ENCODE peak calls at places on chromosomes 12 and 14, in nine cellular contexts. F, R, D, H, Q, U, N, E and Z are unnamed samples.

GRCh38 chr12:111074965-111075364 is 154.6 kb upstream of the MYL2 start:
- DNase-seq in E (no peak), N (no peak), F (no peak), Q (no peak), U (no peak), H (no peak), D (no peak), R (no peak), Z (peak; percentile 18)

GRCh38 chr12:5335059-5335458 is 96.8 kb upstream of the NTF3 start:
- DNase-seq in R (no peak), Q (no peak), F (peak; percentile 21), U (no peak), N (no peak), H (peak; percentile 21), D (no peak), E (no peak), Z (no peak)

GRCh38 chr12:119320678-119321077 is 13.9 kb upstream of the CCDC60 start:
- DNase-seq in Q (no peak), H (no peak), F (no peak), E (no peak), R (no peak), D (no peak), N (no peak), U (no peak), Z (no peak)

GRCh38 chr12:6372403-6373003 is 2.9 kb downstream of the SCNN1A start:
- DNase-seq in R (peak; percentile 93), F (peak; percentile 88), E (peak; percentile 56), D (peak; percentile 87), U (no peak), H (peak; percentile 69), N (no peak), Q (peak; percentile 81), Z (peak; percentile 75)

GRCh38 chr14:100665518-100666032 is 61.1 kb upstream of the DLK1 start:
- DNase-seq in U (no peak), E (peak; percentile 79), R (no peak), Q (no peak), N (no peak), F (peak; percentile 41), H (no peak), D (peak; percentile 49), Z (no peak)

GRCh38 chr12:127750076-127750840 is 516.7 kb upstream of the TMEM132C start:
- DNase-seq in H (no peak), Q (no peak), U (no peak), F (no peak), D (peak; percentile 70), E (no peak), R (no peak), N (no peak), Z (no peak)

GRCh38 chr12:53056296-53056695 is 6.4 kb downstream of the TNS2 start:
- DNase-seq in F (no peak), U (no peak), N (no peak), E (no peak), H (no peak), Q (no peak), D (no peak), R (no peak), Z (peak; percentile 20)

GRCh38 chr14:90061849-90062794 is at the start of gene KCNK13:
- DNase-seq in D (peak; percentile 11), H (no peak), Q (no peak), E (peak; percentile 41), F (no peak), N (no peak), R (peak; percentile 7), U (no peak), Z (no peak)

GRCh38 chr12:54958048-54958658 is 26.4 kb downstream of the TESPA1 start:
- DNase-seq in R (peak; percentile 31), N (peak; percentile 73), H (peak; percentile 72), F (peak; percentile 69), Q (peak; percentile 22), E (no peak), U (peak; percentile 58), D (peak; percentile 49), Z (no peak)

GRCh38 chr14:35332517-35333346 is 40.5 kb downstream of the PSMA6 start:
- DNase-seq in Q (no peak), F (peak; percentile 41), D (peak; percentile 13), E (peak; percentile 78), N (no peak), H (no peak), U (peak; percentile 43), R (no peak), Z (peak; percentile 74)

GRCh38 chr12:96233941-96234461 is 39.8 kb downstream of the ELK3 start:
- DNase-seq in E (peak; percentile 69), U (no peak), D (peak; percentile 97), N (no peak), Q (no peak), H (peak; percentile 95), F (peak; percentile 99), R (no peak), Z (peak; percentile 74)

GRCh38 chr14:22737052-22737451 is 29.4 kb upstream of the OXA1L start:
- DNase-seq in R (no peak), Q (no peak), N (no peak), E (no peak), U (no peak), F (no peak), D (no peak), H (no peak), Z (no peak)

GRCh38 chr12:57551637-57552305 is 1.9 kb downstream of the KIF5A start:
- DNase-seq in R (no peak), N (peak; percentile 54), U (no peak), D (no peak), H (no peak), Q (no peak), F (no peak), E (no peak), Z (peak; percentile 12)

GRCh38 chr14:101252443-101253214 is 308.7 kb upstream of the DIO3 start:
- DNase-seq in N (no peak), R (no peak), U (no peak), Q (no peak), E (no peak), H (no peak), D (no peak), F (no peak), Z (no peak)

GRCh38 chr12:38915783-38916182 is 10.4 kb upstream of the CPNE8 start:
- DNase-seq in R (no peak), D (no peak), F (no peak), Q (no peak), U (no peak), N (no peak), E (no peak), H (no peak), Z (no peak)
- H3K4me3 ChIP-seq in R (no peak overlapping the region), D (no peak overlapping the region), F (no peak overlapping the region), Q (no peak overlapping the region), U (no peak overlapping the region), N (no peak overlapping the region), E (no peak overlapping the region), H (no peak overlapping the region), Z (no peak overlapping the region)

GRCh38 chr12:131606218-131606899 is 104.5 kb upstream of the SFSWAP start:
- DNase-seq in U (no peak), F (no peak), H (no peak), R (no peak), Q (no peak), D (no peak), E (no peak), N (no peak), Z (no peak)

GRCh38 chr12:131603106-131604033 is 107.5 kb upstream of the SFSWAP start:
- DNase-seq in E (no peak), U (no peak), F (no peak), N (no peak), D (no peak), R (no peak), H (no peak), Q (no peak), Z (no peak)

GRCh38 chr12:131604146-131604844 is 106.6 kb upstream of the SFSWAP start:
- DNase-seq in E (no peak), R (no peak), D (no peak), U (peak; percentile 55), F (no peak), H (no peak), Q (no peak), N (no peak), Z (no peak)

GRCh38 chr12:131605304-131605829 is 105.5 kb upstream of the SFSWAP start:
- DNase-seq in N (no peak), D (no peak), H (no peak), F (no peak), R (no peak), Q (no peak), U (no peak), E (no peak), Z (no peak)

GRCh38 chr12:131604859-131605258 is 106.0 kb upstream of the SFSWAP start:
- DNase-seq in R (no peak), N (no peak), Q (no peak), F (no peak), E (no peak), H (no peak), D (no peak), U (no peak), Z (no peak)
- H3K4me3 ChIP-seq in R (no peak overlapping the region), N (no peak overlapping the region), Q (no peak overlapping the region), F (no peak overlapping the region), E (no peak overlapping the region), H (no peak overlapping the region), D (no peak overlapping the region), U (no peak overlapping the region), Z (no peak overlapping the region)

DNA sequence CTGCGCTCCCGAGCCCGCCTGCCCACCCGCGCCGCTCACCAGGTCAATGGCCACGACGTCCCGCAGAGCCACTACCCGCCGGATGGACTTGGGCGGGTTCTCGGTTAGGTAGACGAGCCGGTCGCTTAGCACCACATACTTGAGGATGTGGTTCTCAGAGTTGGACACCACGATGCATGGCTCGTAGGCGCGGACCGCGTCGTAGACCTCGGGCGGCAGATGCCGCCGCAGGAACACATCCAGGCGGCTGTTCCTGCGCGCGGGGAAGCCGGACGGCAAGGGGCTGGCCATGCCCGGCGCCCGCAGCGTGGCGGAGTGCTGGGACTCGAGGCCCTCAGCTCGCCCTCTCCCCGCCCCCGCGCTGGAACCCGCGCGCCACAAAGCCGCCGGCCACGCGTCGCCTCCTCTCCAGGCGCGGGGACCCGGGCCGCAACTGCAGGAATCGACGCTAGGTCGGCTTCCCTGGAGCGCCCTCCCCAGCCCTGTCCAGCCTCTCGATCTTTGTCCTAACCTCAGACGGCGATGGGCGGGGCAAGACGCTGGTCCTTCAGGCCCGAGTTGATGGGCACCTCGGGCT is at the start of gene C12orf56:
- DNase-seq in Q (peak; percentile 84), R (no peak), D (peak; percentile 36), H (no peak), F (peak; percentile 30), N (no peak), U (no peak), E (peak; percentile 32), Z (no peak)
- H3K4me3 ChIP-seq in Q (peak within 1 kb of the TSS; percentile 51), R (peak within 1 kb of the TSS; percentile 24), D (peak within 1 kb of the TSS; percentile 47), H (peak within 1 kb of the TSS; percentile 48), F (peak within 1 kb of the TSS; percentile 48), N (no peak within 1 kb of the TSS), U (peak within 1 kb of the TSS; percentile 39), E (no peak within 1 kb of the TSS), Z (peak within 1 kb of the TSS; percentile 44)

DNA sequence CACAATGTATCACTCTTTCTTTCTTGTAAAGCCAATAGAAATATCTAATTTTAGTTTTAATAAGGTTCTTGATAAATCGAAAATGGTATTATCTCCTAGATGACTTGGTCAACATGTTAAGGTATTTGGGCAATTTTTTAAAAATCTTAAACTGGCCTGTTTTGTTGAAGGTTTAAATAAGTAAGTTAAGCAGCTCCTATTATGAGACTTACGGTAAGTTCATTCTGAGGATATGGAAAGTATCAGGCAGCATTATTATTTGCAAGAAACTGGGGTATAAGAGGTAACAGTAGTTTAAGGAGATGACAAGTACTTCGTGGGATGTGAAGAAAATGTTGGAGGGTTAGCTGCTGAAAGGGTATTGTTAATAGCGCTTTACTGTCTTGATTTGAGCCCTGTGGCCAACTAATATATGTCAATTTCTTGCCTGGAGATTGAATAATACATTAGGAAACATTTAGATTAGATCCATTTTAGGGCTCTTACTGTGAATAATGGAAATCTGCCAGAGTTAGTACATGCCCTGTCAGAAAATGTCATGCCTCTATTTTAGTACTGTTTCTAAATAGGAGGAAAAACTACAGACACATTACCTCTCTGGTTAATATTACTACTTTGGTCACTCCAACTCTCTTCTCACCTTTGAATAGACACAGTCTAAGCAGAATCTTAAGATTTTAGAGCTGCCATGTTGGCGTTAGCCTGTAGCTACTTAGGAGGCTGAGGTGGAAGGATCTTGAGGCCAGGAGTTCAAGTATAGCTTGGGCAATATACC is 5.0 kb downstream of the STRAP start:
- DNase-seq in D (no peak), F (no peak), U (no peak), E (no peak), N (no peak), R (no peak), Q (no peak), H (no peak), Z (no peak)
- H3K4me3 ChIP-seq in D (no peak overlapping the region), F (no peak overlapping the region), U (no peak overlapping the region), E (no peak overlapping the region), N (no peak overlapping the region), R (no peak overlapping the region), Q (no peak overlapping the region), H (no peak overlapping the region), Z (no peak overlapping the region)